ENCODE peak calls at places on chromosomes 3 and 15, in six cellular contexts. E is WTC11, Q is GM12878, J is HepG2, N is SK-N-SH, H is A549. M is an unnamed sample.

GRCh38 chr3:132394334-132394733 is 23.0 kb upstream of the DNAJC13 start:
- DNase-seq in J (no peak), Q (no peak), H (no peak), E (no peak), N (peak; percentile 56), M (no peak)

GRCh38 chr3:15462451-15462850 is 35.1 kb downstream of the EAF1 start:
- DNase-seq in J (no peak), Q (no peak), H (no peak), E (no peak), N (no peak), M (no peak)

GRCh38 chr15:62187425-62187824 is 22.3 kb upstream of the C2CD4B start:
- DNase-seq in H (no peak), Q (no peak), N (no peak), E (no peak), J (no peak), M (no peak)

GRCh38 chr15:99734575-99734974 is 1.3 kb upstream of the LYSMD4 start:
- DNase-seq in E (no peak), N (no peak), J (no peak), H (no peak), Q (no peak), M (no peak)

GRCh38 chr3:3071136-3071535 is 39.0 kb downstream of the IL5RA start:
- DNase-seq in J (no peak), E (no peak), Q (no peak), N (no peak), H (no peak), M (no peak)

GRCh38 chr15:47374222-47374621 is 343.1 kb upstream of the SEMA6D start:
- DNase-seq in J (no peak), E (peak; percentile 20), H (peak; percentile 0), Q (no peak), N (no peak), M (no peak)

GRCh38 chr3:162034368-162034767 is 537.8 kb downstream of the OTOL1 start:
- DNase-seq in H (no peak), J (no peak), Q (no peak), E (no peak), N (no peak), M (no peak)

GRCh38 chr3:19769694-19770093 is 164.3 kb downstream of the EFHB start:
- DNase-seq in H (no peak), J (no peak), N (no peak), Q (no peak), E (no peak), M (no peak)

GRCh38 chr15:73078291-73078690 is 26.0 kb downstream of the NEO1 start:
- DNase-seq in H (no peak), J (no peak), Q (no peak), N (no peak), E (no peak), M (no peak)

GRCh38 chr3:176663819-176664218 is 533.5 kb downstream of the TBL1XR1 start:
- DNase-seq in J (peak; percentile 36), H (peak; percentile 42), E (no peak), Q (no peak), N (peak; percentile 29), M (peak; percentile 33)

GRCh38 chr3:101253429-101253828 is 66.9 kb downstream of the IMPG2 start:
- DNase-seq in N (no peak), Q (no peak), J (no peak), H (no peak), E (no peak), M (no peak)

GRCh38 chr15:41124058-41124457 is 8.0 kb upstream of the INO80 start:
- DNase-seq in J (peak; percentile 48), H (no peak), Q (no peak), E (no peak), N (no peak), M (no peak)
- TF ChIP-seq MAX in J (no peak), H (no peak), Q (no peak), E (no peak), N (no peak), M (no peak)

GRCh38 chr3:78268087-78268486 is 1228.2 kb downstream of the ROBO2 start:
- DNase-seq in J (no peak), Q (no peak), N (no peak), E (no peak), H (no peak), M (no peak)
- TF ChIP-seq MAX in J (no peak), Q (no peak), N (no peak), E (no peak), H (no peak), M (no peak)

GRCh38 chr3:46213201-46213600 is 5.1 kb upstream of the CCR1 start:
- DNase-seq in H (no peak), N (no peak), Q (no peak), J (no peak), E (no peak), M (no peak)

GRCh38 chr3:46218310-46218709 is 10.2 kb upstream of the CCR1 start:
- DNase-seq in E (no peak), Q (no peak), N (no peak), J (no peak), H (no peak), M (no peak)

GRCh38 chr3:46212101-46212500 is 4.0 kb upstream of the CCR1 start:
- DNase-seq in E (no peak), H (no peak), J (no peak), N (no peak), Q (no peak), M (no peak)

GRCh38 chr3:46214751-46215352 is 6.7 kb upstream of the CCR1 start:
- DNase-seq in J (no peak), H (peak; percentile 2), N (no peak), Q (no peak), E (peak; percentile 63), M (no peak)

GRCh38 chr3:46215810-46216414 is 7.8 kb upstream of the CCR1 start:
- DNase-seq in J (peak; percentile 35), E (no peak), N (no peak), H (peak; percentile 6), Q (no peak), M (no peak)
- TF ChIP-seq MAX in J (no peak), E (no peak), N (no peak), H (no peak), Q (no peak), M (no peak)

DNA sequence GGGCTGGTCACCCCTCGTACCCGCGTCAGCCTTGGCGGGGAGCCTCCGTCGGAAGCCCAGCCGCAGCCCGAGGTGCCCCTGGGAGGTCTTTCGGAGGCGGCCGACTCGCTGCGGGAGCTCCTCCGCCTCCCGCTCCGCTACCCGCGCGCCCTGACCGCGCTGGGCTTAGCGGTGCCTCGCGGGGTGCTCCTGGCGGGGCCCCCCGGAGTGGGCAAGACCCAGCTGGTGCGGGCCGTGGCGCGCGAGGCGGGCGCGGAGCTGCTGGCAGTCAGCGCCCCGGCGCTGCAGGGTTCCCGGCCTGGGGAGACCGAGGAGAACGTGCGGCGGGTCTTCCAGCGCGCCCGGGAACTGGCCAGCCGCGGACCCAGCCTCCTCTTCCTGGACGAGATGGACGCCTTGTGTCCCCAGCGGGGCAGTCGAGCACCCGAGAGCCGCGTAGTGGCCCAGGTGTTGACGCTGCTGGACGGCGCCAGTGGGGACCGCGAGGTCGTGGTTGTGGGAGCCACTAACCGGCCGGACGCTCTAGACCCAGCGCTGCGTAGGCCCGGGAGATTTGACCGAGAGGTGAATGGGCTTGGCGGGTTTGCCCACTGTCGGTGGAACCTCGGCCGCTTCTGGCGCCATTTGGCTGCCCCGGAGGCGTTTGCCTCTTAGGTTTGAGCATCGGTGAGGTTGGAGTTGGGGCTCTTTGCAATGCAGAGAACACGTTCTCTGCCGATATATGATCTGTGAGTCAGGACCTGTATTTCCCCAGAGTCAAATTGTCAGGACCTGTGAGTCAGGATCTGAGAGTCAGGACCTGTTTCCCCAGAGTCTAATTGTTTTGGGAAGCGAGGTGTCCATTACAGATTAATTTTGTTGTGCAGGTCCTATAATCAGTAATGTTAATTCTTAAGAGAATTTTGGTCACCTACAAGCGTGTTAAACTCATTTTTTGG is 24.9 kb upstream of the GATM start:
- DNase-seq in Q (no peak), J (no peak), E (peak; percentile 34), H (peak; percentile 37), N (peak; percentile 70), M (no peak)
- TF ChIP-seq MAX in Q (no peak), J (no peak), E (peak; percentile 35), H (no peak), N (no peak), M (no peak)

GRCh38 chr15:66014022-66014421 is 144.7 kb downstream of the RAB11A start:
- DNase-seq in N (no peak), J (no peak), E (no peak), Q (no peak), H (no peak), M (no peak)

GRCh38 chr15:66004618-66005262 is 135.4 kb downstream of the RAB11A start:
- DNase-seq in Q (no peak), H (peak; percentile 26), E (peak; percentile 48), N (no peak), J (peak; percentile 12), M (no peak)

GRCh38 chr15:66007663-66008262 is 138.5 kb downstream of the RAB11A start:
- DNase-seq in H (no peak), N (no peak), E (peak; percentile 55), Q (peak; percentile 9), J (no peak), M (no peak)

GRCh38 chr15:66006986-66007385 is 137.7 kb downstream of the RAB11A start:
- DNase-seq in Q (no peak), H (peak; percentile 90), J (no peak), E (no peak), N (no peak), M (no peak)

DNA sequence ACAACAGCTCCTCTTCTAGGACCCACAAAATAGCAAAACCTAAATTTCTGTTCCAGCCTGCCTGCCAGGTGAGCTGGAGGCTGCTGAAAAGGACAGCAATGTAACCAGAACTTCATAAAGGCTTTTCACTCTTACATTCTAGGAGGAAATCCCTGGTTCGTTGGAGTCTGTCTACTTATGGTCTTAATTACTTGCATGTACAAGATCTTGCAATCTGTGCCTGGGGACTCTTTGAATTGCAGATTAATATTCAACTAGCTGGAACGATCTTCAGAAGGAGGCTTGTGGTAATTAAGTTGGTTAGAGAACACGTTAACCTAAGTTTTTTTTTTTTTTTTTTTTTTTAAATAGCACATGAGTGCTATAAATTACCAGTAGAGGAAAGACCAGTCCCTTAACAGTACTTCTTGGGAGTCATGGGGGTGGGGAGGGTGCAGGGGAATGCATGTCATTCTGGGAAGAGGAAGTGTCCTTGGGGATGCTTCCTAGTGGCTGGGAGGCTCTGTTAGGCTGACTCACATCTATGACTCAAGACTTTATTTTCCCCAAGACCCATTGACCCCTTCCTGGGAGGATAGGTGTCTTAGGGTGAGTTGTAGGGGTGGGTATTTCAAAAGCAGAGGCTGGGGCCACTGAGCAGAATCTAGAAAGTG is 139.8 kb downstream of the RAB11A start:
- DNase-seq in N (no peak), H (peak; percentile 84), J (no peak), E (no peak), Q (peak; percentile 25), M (peak; percentile 34)
- TF ChIP-seq MAX in N (no peak), H (peak; percentile 16), J (no peak), E (no peak), Q (no peak), M (no peak)